ENCODE peak calls at places on chromosomes 7 and 10, in ten cellular contexts. J is osteocyte, S is brain microvascular endothelial cell, Z is cardiac muscle cell, C is GM10248, L is transverse colon, G is PC-9, M is right lobe of liver, H is uterus, W is stomach. E is an unnamed sample.

GRCh38 chr7:45658716-45659495 is 84.7 kb downstream of the ADCY1 start:
- DNase-seq in J (peak; percentile 77), S (no peak), Z (no peak), C (no peak), L (no peak), G (no peak), M (no peak), H (no peak), W (peak; percentile 14), E (no peak)

GRCh38 chr10:30353851-30354250 is 4.8 kb upstream of the MTPAP start:
- DNase-seq in J (no peak), S (peak; percentile 86), Z (peak; percentile 33), C (no peak), L (no peak), G (no peak), M (no peak), H (no peak), W (no peak), E (no peak)

GRCh38 chr10:8296090-8296741 is 241.7 kb downstream of the GATA3 start:
- DNase-seq in J (no peak), S (no peak), Z (no peak), C (no peak), L (no peak), G (no peak), M (no peak), H (no peak), W (no peak), E (no peak)

GRCh38 chr7:69800495-69800894 is 202.2 kb downstream of the AUTS2 start:
- DNase-seq in J (no peak), S (no peak), Z (peak; percentile 54), C (no peak), L (no peak), G (peak; percentile 56), M (no peak), H (no peak), W (no peak), E (no peak)

GRCh38 chr7:6290345-6290744 is 17.9 kb upstream of the CYTH3 start:
- DNase-seq in J (no peak), S (no peak), Z (no peak), C (no peak), L (no peak), G (peak; percentile 85), M (no peak), H (no peak), W (no peak), E (no peak)

GRCh38 chr7:130021105-130021834 is 29.9 kb downstream of the ZC3HC1 start:
- DNase-seq in J (no peak), S (no peak), Z (no peak), C (no peak), L (no peak), G (no peak), M (no peak), H (no peak), W (no peak), E (no peak)

GRCh38 chr7:130996841-130997231 is 262.8 kb upstream of the KLF14 start:
- DNase-seq in J (no peak), S (peak; percentile 34), Z (peak; percentile 42), C (no peak), L (peak; percentile 81), G (peak; percentile 98), M (no peak), H (no peak), W (peak; percentile 86), E (no peak)

GRCh38 chr7:134473861-134474291 is 15.0 kb upstream of the AKR1B1 start:
- DNase-seq in J (no peak), S (peak; percentile 20), Z (peak; percentile 53), C (no peak), L (no peak), G (peak; percentile 95), M (no peak), H (no peak), W (no peak), E (peak; percentile 27)

GRCh38 chr10:14688606-14689005 is 86.1 kb downstream of the FAM107B start:
- DNase-seq in J (no peak), S (peak; percentile 79), Z (peak; percentile 89), C (no peak), L (no peak), G (no peak), M (no peak), H (no peak), W (no peak), E (no peak)

GRCh38 chr7:23472046-23472445 is 1.8 kb upstream of the IGF2BP3 start:
- DNase-seq in J (no peak), S (no peak), Z (no peak), C (no peak), L (no peak), G (no peak), M (no peak), H (no peak), W (no peak), E (no peak)

GRCh38 chr7:40749877-40750276 is 615.1 kb downstream of the SUGCT start:
- DNase-seq in J (no peak), S (no peak), Z (no peak), C (no peak), L (no peak), G (no peak), M (no peak), H (no peak), W (no peak), E (no peak)

GRCh38 chr10:86209726-86210125 is 156.9 kb downstream of the GRID1 start:
- DNase-seq in J (no peak), S (no peak), Z (no peak), C (no peak), L (no peak), G (no peak), M (no peak), H (no peak), W (no peak), E (no peak)

GRCh38 chr10:110349826-110350225 is 45.1 kb upstream of the SMNDC1 start:
- DNase-seq in J (no peak), S (no peak), Z (no peak), C (no peak), L (no peak), G (no peak), M (no peak), H (no peak), W (no peak), E (no peak)

GRCh38 chr10:132977807-132978206 is 35.4 kb upstream of the CFAP46 start:
- DNase-seq in J (no peak), S (no peak), Z (no peak), C (no peak), L (no peak), G (no peak), M (no peak), H (no peak), W (no peak), E (peak; percentile 4)

GRCh38 chr7:53350241-53350640 is 314.8 kb downstream of the POM121L12 start:
- DNase-seq in J (no peak), S (no peak), Z (no peak), C (no peak), L (peak; percentile 27), G (no peak), M (peak; percentile 59), H (no peak), W (no peak), E (peak; percentile 87)

GRCh38 chr10:17504547-17505245 is 50.3 kb upstream of the ST8SIA6 start:
- DNase-seq in J (peak; percentile 46), S (peak; percentile 84), Z (peak; percentile 55), C (no peak), L (no peak), G (no peak), M (no peak), H (no peak), W (no peak), E (no peak)

GRCh38 chr7:124284937-124285336 is 252.1 kb upstream of the TMEM229A start:
- DNase-seq in J (no peak), S (no peak), Z (no peak), C (no peak), L (no peak), G (no peak), M (no peak), H (no peak), W (no peak), E (no peak)

GRCh38 chr7:139340808-139341057 is 404 bp upstream of the FMC1 start:
- DNase-seq in J (peak; percentile 93), S (peak; percentile 92), Z (no peak), C (no peak), L (no peak), G (no peak), M (no peak), H (no peak), W (no peak), E (no peak)

GRCh38 chr10:126520918-126521317 is 132.6 kb upstream of the ADAM12 start:
- DNase-seq in J (no peak), S (no peak), Z (no peak), C (no peak), L (no peak), G (no peak), M (no peak), H (no peak), W (no peak), E (no peak)
- TF ChIP-seq CTCF in J (no peak), S (peak; percentile 33), Z (no peak), C (no peak), L (no peak), G (no peak), M (no peak), H (no peak), W (no peak), E (no peak)

GRCh38 chr7:3696113-3696512 is 395.1 kb downstream of the SDK1 start:
- DNase-seq in J (no peak), S (no peak), Z (no peak), C (no peak), L (no peak), G (no peak), M (no peak), H (no peak), W (no peak), E (no peak)
- TF ChIP-seq CTCF in J (no peak), S (no peak), Z (no peak), C (no peak), L (no peak), G (no peak), M (no peak), H (no peak), W (no peak), E (no peak)

GRCh38 chr10:80168679-80169380 is 36.3 kb downstream of the PLAC9 start:
- DNase-seq in J (no peak), S (no peak), Z (no peak), C (peak; percentile 72), L (no peak), G (no peak), M (no peak), H (no peak), W (no peak), E (no peak)
- TF ChIP-seq CTCF in J (no peak), S (peak; percentile 53), Z (peak; percentile 34), C (peak; percentile 42), L (no peak), G (peak; percentile 26), M (peak; percentile 32), H (no peak), W (no peak), E (no peak)

DNA sequence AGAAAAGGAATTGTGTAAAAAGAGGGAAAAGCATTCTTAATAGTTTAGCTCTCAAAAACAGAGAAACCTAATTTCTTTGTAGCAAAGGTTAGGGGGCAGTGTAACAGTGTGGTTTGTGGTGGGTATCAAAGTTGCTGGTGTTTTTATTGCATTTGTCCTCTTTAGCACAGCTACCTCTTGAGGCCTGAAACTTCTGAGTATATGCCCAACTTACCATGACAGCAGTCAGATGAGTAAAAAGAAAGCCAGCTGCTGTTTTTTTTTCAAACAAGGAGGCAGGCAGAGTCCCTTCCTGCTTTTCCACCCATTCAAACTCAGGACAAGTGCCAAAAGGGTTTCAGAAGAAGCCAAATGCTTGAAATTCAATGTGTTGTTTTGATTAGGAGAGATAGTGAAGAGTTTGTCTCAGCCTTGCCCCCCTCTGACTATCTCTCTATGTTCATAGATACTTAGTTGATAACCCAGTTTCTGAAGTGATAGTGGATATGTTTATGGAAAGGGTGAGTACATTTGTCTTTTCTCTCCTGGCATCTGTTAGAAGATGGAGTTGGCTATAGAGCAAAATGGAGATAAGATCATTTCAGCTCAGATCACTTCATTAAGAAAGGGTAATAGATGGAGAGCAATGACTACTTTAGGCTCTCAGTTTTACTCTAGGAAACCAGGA is 23.1 kb downstream of the GBF1 start:
- DNase-seq in J (no peak), S (no peak), Z (peak; percentile 56), C (no peak), L (no peak), G (no peak), M (no peak), H (no peak), W (no peak), E (no peak)
- TF ChIP-seq CTCF in J (peak; percentile 6), S (no peak), Z (no peak), C (no peak), L (no peak), G (no peak), M (no peak), H (no peak), W (no peak), E (no peak)

E was measured in glutamatergic neuron.